ENCODE peak calls at places on chromosomes 1 and 21, in nine cellular contexts. One of them, this sample, is unnamed.

GRCh38 chr21:32256873-32257620 is 21.8 kb downstream of the MIS18A start:
- DNase-seq in tibial artery: peak; percentile 84
- DNase-seq in fibroblast of the aortic adventitia: peak; percentile 95
- DNase-seq in neural crest cell: no peak
- DNase-seq in endothelial cell of umbilical vein: peak; percentile 95
- DNase-seq in astrocyte: peak; percentile 85
- DNase-seq in testis: peak; percentile 83
- DNase-seq in neural progenitor cell: no peak
- DNase-seq in transverse colon: peak; percentile 53
- DNase-seq in this sample: no peak

GRCh38 chr1:99992760-99993467 is 23.1 kb downstream of the SLC35A3 start:
- DNase-seq in tibial artery: no peak
- DNase-seq in fibroblast of the aortic adventitia: no peak
- DNase-seq in neural crest cell: no peak
- DNase-seq in endothelial cell of umbilical vein: no peak
- DNase-seq in astrocyte: no peak
- DNase-seq in testis: no peak
- DNase-seq in neural progenitor cell: no peak
- DNase-seq in transverse colon: no peak
- DNase-seq in this sample: no peak

GRCh38 chr1:91791103-91791502 is 94.8 kb downstream of the TGFBR3 start:
- DNase-seq in tibial artery: no peak
- DNase-seq in fibroblast of the aortic adventitia: no peak
- DNase-seq in neural crest cell: no peak
- DNase-seq in endothelial cell of umbilical vein: no peak
- DNase-seq in astrocyte: no peak
- DNase-seq in testis: no peak
- DNase-seq in neural progenitor cell: peak; percentile 89
- DNase-seq in transverse colon: no peak
- DNase-seq in this sample: no peak

GRCh38 chr1:232844791-232845190 is 39.6 kb downstream of the MAP10 start:
- DNase-seq in tibial artery: no peak
- DNase-seq in fibroblast of the aortic adventitia: peak; percentile 6
- DNase-seq in neural crest cell: no peak
- DNase-seq in endothelial cell of umbilical vein: no peak
- DNase-seq in astrocyte: peak; percentile 75
- DNase-seq in testis: no peak
- DNase-seq in neural progenitor cell: no peak
- DNase-seq in transverse colon: no peak
- DNase-seq in this sample: no peak

GRCh38 chr1:228867951-228868730 is 132.9 kb downstream of the RHOU start:
- DNase-seq in tibial artery: no peak
- DNase-seq in fibroblast of the aortic adventitia: no peak
- DNase-seq in neural crest cell: no peak
- DNase-seq in endothelial cell of umbilical vein: no peak
- DNase-seq in astrocyte: no peak
- DNase-seq in testis: no peak
- DNase-seq in neural progenitor cell: no peak
- DNase-seq in transverse colon: no peak
- DNase-seq in this sample: no peak

GRCh38 chr1:29195875-29196274 is 14.2 kb upstream of the SRSF4 start:
- DNase-seq in tibial artery: no peak
- DNase-seq in fibroblast of the aortic adventitia: no peak
- DNase-seq in neural crest cell: no peak
- DNase-seq in endothelial cell of umbilical vein: no peak
- DNase-seq in astrocyte: no peak
- DNase-seq in testis: no peak
- DNase-seq in neural progenitor cell: no peak
- DNase-seq in transverse colon: no peak
- DNase-seq in this sample: no peak

GRCh38 chr1:41509270-41509671 is 24.8 kb upstream of the EDN2 start:
- DNase-seq in tibial artery: no peak
- DNase-seq in fibroblast of the aortic adventitia: no peak
- DNase-seq in neural crest cell: no peak
- DNase-seq in endothelial cell of umbilical vein: no peak
- DNase-seq in astrocyte: no peak
- DNase-seq in testis: no peak
- DNase-seq in neural progenitor cell: no peak
- DNase-seq in transverse colon: no peak
- DNase-seq in this sample: no peak

GRCh38 chr21:39182484-39183271 is 573 bp downstream of the PSMG1 start:
- DNase-seq in tibial artery: no peak
- DNase-seq in fibroblast of the aortic adventitia: peak; percentile 33
- DNase-seq in neural crest cell: no peak
- DNase-seq in endothelial cell of umbilical vein: peak; percentile 45
- DNase-seq in astrocyte: no peak
- DNase-seq in testis: peak; percentile 41
- DNase-seq in neural progenitor cell: no peak
- DNase-seq in transverse colon: peak; percentile 23
- DNase-seq in this sample: no peak

DNA sequence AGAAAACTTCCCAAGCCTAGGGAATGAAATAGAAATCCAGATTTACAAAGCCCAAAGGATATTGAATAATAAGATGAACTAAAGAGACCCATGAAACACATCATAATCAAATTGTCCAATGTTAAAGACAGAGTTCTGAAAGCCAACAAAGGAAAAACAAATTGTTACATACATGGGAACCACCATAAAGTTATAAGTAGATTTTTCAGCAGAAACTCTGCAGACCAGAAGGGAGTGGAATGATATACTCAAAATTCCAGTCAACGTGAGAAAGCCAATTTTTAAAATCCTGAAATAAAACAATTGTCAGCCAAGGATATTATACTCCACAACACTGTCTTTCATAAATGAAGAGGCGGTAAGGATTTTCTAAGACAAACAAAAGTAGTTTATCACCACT is 22.0 kb upstream of the EGLN1 start:
- DNase-seq in tibial artery: no peak
- DNase-seq in fibroblast of the aortic adventitia: no peak
- DNase-seq in neural crest cell: no peak
- DNase-seq in endothelial cell of umbilical vein: no peak
- DNase-seq in astrocyte: no peak
- DNase-seq in testis: no peak
- DNase-seq in neural progenitor cell: no peak
- DNase-seq in transverse colon: no peak
- DNase-seq in this sample: no peak
- TF ChIP-seq CTCF in tibial artery: no peak
- TF ChIP-seq CTCF in fibroblast of the aortic adventitia: no peak
- TF ChIP-seq CTCF in neural crest cell: no peak
- TF ChIP-seq CTCF in endothelial cell of umbilical vein: no peak
- TF ChIP-seq CTCF in astrocyte: no peak
- TF ChIP-seq CTCF in testis: no peak
- TF ChIP-seq CTCF in neural progenitor cell: no peak
- TF ChIP-seq CTCF in transverse colon: no peak
- TF ChIP-seq CTCF in this sample: no peak

DNA sequence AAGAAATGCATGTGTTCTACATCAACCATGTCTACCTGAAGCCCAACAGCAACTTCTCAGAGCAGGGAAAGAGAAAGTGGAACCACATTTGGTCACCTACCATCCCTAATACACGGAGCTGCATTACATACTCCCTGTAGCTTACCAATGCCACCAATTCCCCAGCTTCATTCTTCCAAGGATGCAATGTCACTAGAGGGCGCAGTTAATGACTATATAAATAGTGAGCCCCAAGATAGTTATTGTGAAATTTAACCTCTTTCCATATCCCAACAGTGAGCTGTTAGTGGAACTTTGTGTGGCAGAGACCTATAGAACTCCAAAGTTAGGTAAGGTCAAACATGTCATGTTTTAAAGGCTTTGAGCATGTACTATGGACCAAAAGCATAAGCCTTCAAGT is 618.3 kb downstream of the SMYD3 start:
- DNase-seq in tibial artery: no peak
- DNase-seq in fibroblast of the aortic adventitia: peak; percentile 49
- DNase-seq in neural crest cell: no peak
- DNase-seq in endothelial cell of umbilical vein: peak; percentile 57
- DNase-seq in astrocyte: peak; percentile 12
- DNase-seq in testis: no peak
- DNase-seq in neural progenitor cell: peak; percentile 61
- DNase-seq in transverse colon: no peak
- DNase-seq in this sample: no peak
- TF ChIP-seq CTCF in tibial artery: no peak
- TF ChIP-seq CTCF in fibroblast of the aortic adventitia: peak; percentile 36
- TF ChIP-seq CTCF in neural crest cell: peak; percentile 36
- TF ChIP-seq CTCF in endothelial cell of umbilical vein: peak; percentile 48
- TF ChIP-seq CTCF in astrocyte: peak; percentile 41
- TF ChIP-seq CTCF in testis: no peak
- TF ChIP-seq CTCF in neural progenitor cell: peak; percentile 71
- TF ChIP-seq CTCF in transverse colon: peak; percentile 34
- TF ChIP-seq CTCF in this sample: peak; percentile 42

GRCh38 chr1:6392880-6393399 is 627 bp downstream of the ACOT7 start:
- DNase-seq in tibial artery: no peak
- DNase-seq in fibroblast of the aortic adventitia: no peak
- DNase-seq in neural crest cell: peak; percentile 26
- DNase-seq in endothelial cell of umbilical vein: no peak
- DNase-seq in astrocyte: no peak
- DNase-seq in testis: no peak
- DNase-seq in neural progenitor cell: peak; percentile 73
- DNase-seq in transverse colon: no peak
- DNase-seq in this sample: no peak

GRCh38 chr1:6392081-6392879 is 1.3 kb downstream of the ACOT7 start:
- DNase-seq in tibial artery: no peak
- DNase-seq in fibroblast of the aortic adventitia: no peak
- DNase-seq in neural crest cell: no peak
- DNase-seq in endothelial cell of umbilical vein: peak; percentile 46
- DNase-seq in astrocyte: no peak
- DNase-seq in testis: no peak
- DNase-seq in neural progenitor cell: no peak
- DNase-seq in transverse colon: no peak
- DNase-seq in this sample: no peak

GRCh38 chr1:6389971-6390370 is 3.6 kb downstream of the ACOT7 start:
- DNase-seq in tibial artery: no peak
- DNase-seq in fibroblast of the aortic adventitia: no peak
- DNase-seq in neural crest cell: no peak
- DNase-seq in endothelial cell of umbilical vein: no peak
- DNase-seq in astrocyte: no peak
- DNase-seq in testis: no peak
- DNase-seq in neural progenitor cell: no peak
- DNase-seq in transverse colon: no peak
- DNase-seq in this sample: no peak

GRCh38 chr1:6396998-6397397 is 3.4 kb upstream of the ACOT7 start:
- DNase-seq in tibial artery: no peak
- DNase-seq in fibroblast of the aortic adventitia: no peak
- DNase-seq in neural crest cell: no peak
- DNase-seq in endothelial cell of umbilical vein: no peak
- DNase-seq in astrocyte: no peak
- DNase-seq in testis: no peak
- DNase-seq in neural progenitor cell: no peak
- DNase-seq in transverse colon: no peak
- DNase-seq in this sample: no peak

DNA sequence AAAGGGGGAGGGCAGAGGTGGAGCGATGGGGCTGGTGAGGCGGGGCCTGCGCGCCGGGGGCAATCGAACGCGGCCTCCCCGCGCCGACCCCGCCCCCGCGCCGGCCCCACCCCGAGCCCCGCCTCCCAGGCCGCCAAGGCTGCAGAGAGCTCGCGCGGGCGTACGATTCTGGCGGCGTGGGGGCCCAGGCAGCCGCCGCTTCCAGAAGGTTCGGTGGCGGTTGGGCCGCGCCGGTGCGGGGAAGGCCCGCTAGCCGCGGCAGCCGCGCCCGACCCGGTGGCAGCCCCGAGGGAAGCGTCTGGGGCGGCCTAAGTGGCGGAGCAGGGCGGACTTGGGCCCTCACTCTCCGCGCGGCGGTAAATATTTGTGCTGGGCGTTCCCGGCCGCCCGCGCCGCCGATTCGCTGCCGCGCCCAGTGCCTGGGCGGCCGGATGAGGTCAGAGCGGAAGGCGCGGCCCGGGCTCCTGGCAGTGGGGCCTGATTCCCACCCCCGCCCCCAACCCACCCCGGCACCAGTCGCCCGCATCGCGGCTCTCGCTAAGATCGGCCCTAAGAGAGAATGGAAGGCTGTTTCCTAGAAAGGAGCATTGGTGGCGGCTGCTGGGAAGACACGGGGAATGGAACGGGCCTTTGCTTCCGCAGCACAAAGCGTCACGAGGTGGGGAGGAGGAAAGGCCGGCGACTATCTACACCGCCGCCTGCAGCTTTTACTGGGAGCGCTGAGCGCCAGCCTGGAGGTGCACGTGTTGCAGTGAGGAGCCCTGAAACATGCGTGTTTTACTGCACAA is at the start of gene ACOT7:
- DNase-seq in tibial artery: peak; percentile 83
- DNase-seq in fibroblast of the aortic adventitia: peak; percentile 77
- DNase-seq in neural crest cell: peak; percentile 77
- DNase-seq in endothelial cell of umbilical vein: peak; percentile 89
- DNase-seq in astrocyte: peak; percentile 71
- DNase-seq in testis: peak; percentile 94
- DNase-seq in neural progenitor cell: peak; percentile 95
- DNase-seq in transverse colon: peak; percentile 92
- DNase-seq in this sample: peak; percentile 89
- TF ChIP-seq CTCF in tibial artery: peak; percentile 21
- TF ChIP-seq CTCF in fibroblast of the aortic adventitia: peak; percentile 36
- TF ChIP-seq CTCF in neural crest cell: peak; percentile 26
- TF ChIP-seq CTCF in endothelial cell of umbilical vein: peak; percentile 24
- TF ChIP-seq CTCF in astrocyte: no peak
- TF ChIP-seq CTCF in testis: no peak
- TF ChIP-seq CTCF in neural progenitor cell: no peak
- TF ChIP-seq CTCF in transverse colon: peak; percentile 23
- TF ChIP-seq CTCF in this sample: no peak

GRCh38 chr1:151891515-151891914 is 17.8 kb downstream of the THEM4 start:
- DNase-seq in tibial artery: no peak
- DNase-seq in fibroblast of the aortic adventitia: no peak
- DNase-seq in neural crest cell: no peak
- DNase-seq in endothelial cell of umbilical vein: peak; percentile 15
- DNase-seq in astrocyte: no peak
- DNase-seq in testis: no peak
- DNase-seq in neural progenitor cell: no peak
- DNase-seq in transverse colon: no peak
- DNase-seq in this sample: no peak

GRCh38 chr1:151888972-151889570 is 20.2 kb downstream of the THEM4 start:
- DNase-seq in tibial artery: no peak
- DNase-seq in fibroblast of the aortic adventitia: peak; percentile 30
- DNase-seq in neural crest cell: no peak
- DNase-seq in endothelial cell of umbilical vein: peak; percentile 28
- DNase-seq in astrocyte: no peak
- DNase-seq in testis: no peak
- DNase-seq in neural progenitor cell: peak; percentile 7
- DNase-seq in transverse colon: no peak
- DNase-seq in this sample: no peak

GRCh38 chr1:151882466-151882865 is 26.8 kb downstream of the THEM4 start:
- DNase-seq in tibial artery: no peak
- DNase-seq in fibroblast of the aortic adventitia: no peak
- DNase-seq in neural crest cell: no peak
- DNase-seq in endothelial cell of umbilical vein: no peak
- DNase-seq in astrocyte: no peak
- DNase-seq in testis: no peak
- DNase-seq in neural progenitor cell: no peak
- DNase-seq in transverse colon: no peak
- DNase-seq in this sample: no peak

GRCh38 chr1:151885479-151885878 is 23.8 kb downstream of the THEM4 start:
- DNase-seq in tibial artery: no peak
- DNase-seq in fibroblast of the aortic adventitia: no peak
- DNase-seq in neural crest cell: no peak
- DNase-seq in endothelial cell of umbilical vein: no peak
- DNase-seq in astrocyte: no peak
- DNase-seq in testis: no peak
- DNase-seq in neural progenitor cell: no peak
- DNase-seq in transverse colon: no peak
- DNase-seq in this sample: no peak

DNA sequence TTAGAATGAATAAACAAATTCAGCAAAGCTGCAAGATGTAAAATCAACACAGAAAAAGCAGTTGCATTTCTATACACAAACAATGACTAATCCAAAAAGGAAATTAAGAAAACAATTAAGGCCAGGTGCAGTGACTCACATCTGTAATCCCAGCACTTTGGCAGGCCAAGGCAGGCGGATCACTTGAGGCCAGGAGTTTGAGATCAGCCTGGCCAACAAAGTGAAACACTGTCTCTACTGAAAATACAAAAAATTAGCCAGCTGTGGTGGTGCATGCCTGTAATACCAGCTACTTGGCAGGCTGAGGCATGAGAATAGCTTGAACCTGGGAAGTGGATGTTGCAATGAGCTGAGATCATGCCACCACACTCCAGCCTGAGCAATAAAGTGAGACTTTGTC is 22.3 kb downstream of the THEM4 start:
- DNase-seq in tibial artery: no peak
- DNase-seq in fibroblast of the aortic adventitia: peak; percentile 83
- DNase-seq in neural crest cell: no peak
- DNase-seq in endothelial cell of umbilical vein: peak; percentile 77
- DNase-seq in astrocyte: peak; percentile 44
- DNase-seq in testis: no peak
- DNase-seq in neural progenitor cell: no peak
- DNase-seq in transverse colon: no peak
- DNase-seq in this sample: no peak
- TF ChIP-seq CTCF in tibial artery: no peak
- TF ChIP-seq CTCF in fibroblast of the aortic adventitia: no peak
- TF ChIP-seq CTCF in neural crest cell: no peak
- TF ChIP-seq CTCF in endothelial cell of umbilical vein: no peak
- TF ChIP-seq CTCF in astrocyte: no peak
- TF ChIP-seq CTCF in testis: no peak
- TF ChIP-seq CTCF in neural progenitor cell: no peak
- TF ChIP-seq CTCF in transverse colon: no peak
- TF ChIP-seq CTCF in this sample: no peak

This sample was measured in type B pancreatic cell.